ENCODE peak calls at places on chromosomes 2 and 18, in ten cellular contexts. Q is stomach, Y is GM12878, J is K562, O is SK-N-SH, P is ovary, F is suprapubic skin, L is transverse colon, I is tibial nerve, K is HepG2. T is an unnamed sample. For H3K27me3 and H3K4me1, the result is how much of the 10 kb centered on the place peaks cover.

GRCh38 chr18:30982285-30982992 is 60.1 kb downstream of the DSC3 start:
- DNase-seq in I (no peak), P (no peak), Q (no peak), Y (no peak), K (no peak), F (no peak), O (no peak), J (no peak), L (peak), T (no peak)

GRCh38 chr2:199988176-199988575 is 32.8 kb downstream of the MAIP1 start:
- DNase-seq in J (peak), F (no peak), Y (no peak), O (no peak), L (no peak), K (no peak), I (no peak), Q (no peak), P (no peak), T (no peak)

GRCh38 chr18:56995579-56996194 is 151.2 kb upstream of the BOD1L2 start:
- DNase-seq in P (no peak), O (peak), I (no peak), Q (no peak), J (no peak), L (no peak), F (no peak), K (no peak), Y (no peak), T (no peak)

GRCh38 chr2:124254621-124255020 is 229.5 kb downstream of the CNTNAP5 start:
- DNase-seq in P (no peak), J (no peak), Q (no peak), L (no peak), K (no peak), I (no peak), F (no peak), Y (no peak), O (no peak), T (no peak)

GRCh38 chr2:149573760-149574159 is 13.8 kb downstream of the MMADHC start:
- DNase-seq in P (no peak), J (no peak), K (no peak), F (no peak), I (no peak), O (no peak), L (no peak), Q (no peak), Y (no peak), T (no peak)

GRCh38 chr2:84846041-84846663 is 34.7 kb downstream of the TRABD2A start:
- DNase-seq in I (no peak), Y (no peak), K (no peak), L (no peak), O (no peak), Q (no peak), P (no peak), J (no peak), F (no peak), T (no peak)

GRCh38 chr2:238851751-238852150 is 3.9 kb downstream of the TWIST2 start:
- DNase-seq in O (no peak), K (no peak), Y (no peak), J (no peak), F (no peak), I (no peak), L (no peak), Q (no peak), P (no peak), T (no peak)

GRCh38 chr2:127047054-127047453 is 59.9 kb downstream of the BIN1 start:
- DNase-seq in L (no peak), O (peak), I (no peak), F (peak), K (no peak), Y (no peak), J (no peak), P (peak), Q (peak), T (peak)

GRCh38 chr2:174003635-174004310 is 38.6 kb upstream of the SP3 start:
- DNase-seq in F (no peak), P (no peak), Q (peak), K (peak), I (no peak), O (no peak), Y (no peak), J (peak), L (no peak), T (no peak)

GRCh38 chr2:240211598-240212424 is 71.4 kb upstream of the OTOS start:
- DNase-seq in Q (no peak), J (no peak), Y (no peak), I (no peak), P (no peak), F (peak), O (no peak), L (no peak), K (no peak), T (peak)

GRCh38 chr2:32783933-32784332 is 156.1 kb downstream of the TTC27 start:
- DNase-seq in J (no peak), K (no peak), Y (no peak), P (no peak), L (no peak), Q (no peak), I (no peak), F (no peak), O (no peak), T (no peak)

GRCh38 chr2:30655660-30656059 is 151.6 kb downstream of the CAPN13 start:
- DNase-seq in L (no peak), F (no peak), O (no peak), J (no peak), P (no peak), Y (no peak), I (no peak), K (no peak), Q (no peak), T (no peak)

GRCh38 chr2:173401716-173402326 is 47.1 kb downstream of the CDCA7 start:
- DNase-seq in I (no peak), F (no peak), P (no peak), O (no peak), L (no peak), K (no peak), Y (no peak), Q (no peak), J (no peak), T (no peak)

GRCh38 chr2:144258154-144258553 is 261.8 kb downstream of the ZEB2 start:
- DNase-seq in P (no peak), O (no peak), F (no peak), Q (no peak), K (no peak), I (no peak), L (no peak), J (no peak), Y (no peak), T (no peak)

GRCh38 chr2:72150157-72150960 is 2.7 kb upstream of the CYP26B1 start:
- DNase-seq in Y (peak), F (peak), P (peak), I (peak), J (peak), O (peak), Q (peak), K (peak), L (peak), T (peak)

GRCh38 chr2:74441111-74441689 is 537 bp downstream of the RTKN start:
- DNase-seq in Y (no peak), O (no peak), P (no peak), Q (no peak), J (no peak), L (no peak), F (peak), I (no peak), K (no peak), T (no peak)

GRCh38 chr2:219442206-219443015 is 7.8 kb downstream of the SPEG start:
- DNase-seq in Q (no peak), L (no peak), F (peak), K (no peak), Y (no peak), J (no peak), O (no peak), I (no peak), P (peak), T (no peak)

GRCh38 chr2:219439518-219439917 is 4.9 kb downstream of the SPEG start:
- DNase-seq in I (no peak), L (no peak), F (no peak), Y (no peak), O (no peak), P (no peak), K (no peak), Q (no peak), J (no peak), T (no peak)

GRCh38 chr2:219438453-219438852 is 3.8 kb downstream of the SPEG start:
- DNase-seq in J (no peak), K (no peak), F (no peak), P (no peak), Q (no peak), I (no peak), L (no peak), Y (no peak), O (no peak), T (no peak)

GRCh38 chr2:219441451-219442205 is 7.0 kb downstream of the SPEG start:
- DNase-seq in L (peak), K (no peak), O (peak), Q (peak), F (peak), J (peak), I (no peak), Y (no peak), P (peak), T (peak)

GRCh38 chr2:219440388-219441256 is 6.0 kb downstream of the SPEG start:
- DNase-seq in P (no peak), J (no peak), I (no peak), F (no peak), Y (no peak), K (no peak), L (no peak), O (no peak), Q (no peak), T (no peak)
- H3K27me3 ChIP-seq in P (under half), J (under half), I (under half), F (half or more), Y (under half), K (under half), L (half or more), O (under half), Q (half or more), T (under half)

DNA sequence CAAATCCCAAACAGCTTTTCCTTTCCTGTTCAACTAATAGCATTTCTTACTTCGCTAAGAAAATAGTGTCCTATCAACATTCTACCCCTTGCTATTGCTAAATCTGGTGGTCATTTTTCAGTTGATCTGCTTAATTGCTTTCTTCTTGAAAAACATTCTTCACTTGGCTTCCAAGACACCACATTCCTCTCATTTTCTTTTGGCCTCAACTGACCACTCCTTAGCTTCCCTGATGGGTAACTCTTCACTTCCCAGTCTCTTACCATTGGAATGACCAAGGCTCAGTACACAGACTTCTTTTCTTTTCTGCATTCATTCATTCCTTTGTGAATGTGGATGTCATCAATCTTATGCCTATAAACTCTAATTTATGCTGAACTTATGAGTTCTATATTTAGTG is 230.8 kb upstream of the CDH2 start:
- DNase-seq in Y (no peak), J (no peak), P (no peak), L (no peak), Q (no peak), I (no peak), F (no peak), K (no peak), O (no peak), T (no peak)
- TF ChIP-seq EP300 in Y (no peak), J (no peak), P (no peak), L (no peak), Q (no peak), I (no peak), F (no peak), K (no peak), O (no peak), T (no peak)

GRCh38 chr2:219079417-219079816 is 18.7 kb upstream of the IHH start:
- DNase-seq in Q (peak), F (no peak), P (no peak), O (no peak), K (no peak), J (no peak), I (no peak), L (peak), Y (no peak), T (no peak)

GRCh38 chr2:219081701-219082331 is 21.1 kb upstream of the IHH start:
- DNase-seq in J (no peak), Q (no peak), L (peak), O (no peak), K (peak), P (no peak), F (no peak), Y (no peak), I (no peak), T (no peak)

GRCh38 chr2:219084791-219085190 is 24.1 kb upstream of the IHH start:
- DNase-seq in Y (no peak), K (no peak), O (no peak), F (no peak), P (no peak), J (no peak), I (no peak), L (no peak), Q (no peak), T (no peak)

GRCh38 chr2:219081096-219081495 is 20.4 kb upstream of the IHH start:
- DNase-seq in P (no peak), L (no peak), Y (no peak), F (no peak), J (no peak), O (no peak), Q (peak), K (peak), I (no peak), T (no peak)

DNA sequence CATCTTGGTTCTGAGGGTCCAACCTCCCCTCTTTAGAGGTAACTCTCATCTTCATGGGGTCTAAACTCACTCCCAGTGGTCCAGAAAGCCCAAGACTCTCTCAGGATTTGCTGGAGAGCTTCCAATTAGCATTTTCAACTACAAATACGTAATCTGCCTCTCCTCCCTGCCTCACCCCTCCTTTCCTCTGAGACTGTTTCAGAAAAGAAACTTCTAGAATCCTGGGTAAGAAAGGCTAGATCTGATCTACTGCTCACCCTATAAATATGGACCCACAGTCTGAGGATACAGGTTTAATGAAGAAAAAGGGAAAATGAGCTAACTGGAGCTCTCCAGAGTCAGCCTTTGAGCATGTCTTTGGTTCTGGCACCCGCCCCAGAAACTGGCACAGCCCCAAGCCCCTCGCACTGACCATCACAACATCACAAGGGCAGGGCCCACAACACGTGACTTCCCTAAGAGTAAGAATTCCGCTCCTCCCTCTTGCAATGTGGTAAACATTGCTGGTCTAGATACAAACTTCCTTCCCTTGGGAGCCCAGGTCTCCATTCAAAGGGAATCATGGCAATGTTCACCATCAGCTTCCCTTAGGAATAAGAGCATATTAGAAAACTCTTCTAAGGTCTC is 21.7 kb upstream of the IHH start:
- DNase-seq in J (no peak), F (no peak), K (no peak), Q (peak), I (no peak), P (no peak), O (no peak), L (peak), Y (no peak), T (no peak)
- H3K4me1 ChIP-seq in J (under half), F (under half), K (half or more), Q (under half), I (under half), P (under half), O (under half), L (under half), Y (under half), T (under half)

DNA sequence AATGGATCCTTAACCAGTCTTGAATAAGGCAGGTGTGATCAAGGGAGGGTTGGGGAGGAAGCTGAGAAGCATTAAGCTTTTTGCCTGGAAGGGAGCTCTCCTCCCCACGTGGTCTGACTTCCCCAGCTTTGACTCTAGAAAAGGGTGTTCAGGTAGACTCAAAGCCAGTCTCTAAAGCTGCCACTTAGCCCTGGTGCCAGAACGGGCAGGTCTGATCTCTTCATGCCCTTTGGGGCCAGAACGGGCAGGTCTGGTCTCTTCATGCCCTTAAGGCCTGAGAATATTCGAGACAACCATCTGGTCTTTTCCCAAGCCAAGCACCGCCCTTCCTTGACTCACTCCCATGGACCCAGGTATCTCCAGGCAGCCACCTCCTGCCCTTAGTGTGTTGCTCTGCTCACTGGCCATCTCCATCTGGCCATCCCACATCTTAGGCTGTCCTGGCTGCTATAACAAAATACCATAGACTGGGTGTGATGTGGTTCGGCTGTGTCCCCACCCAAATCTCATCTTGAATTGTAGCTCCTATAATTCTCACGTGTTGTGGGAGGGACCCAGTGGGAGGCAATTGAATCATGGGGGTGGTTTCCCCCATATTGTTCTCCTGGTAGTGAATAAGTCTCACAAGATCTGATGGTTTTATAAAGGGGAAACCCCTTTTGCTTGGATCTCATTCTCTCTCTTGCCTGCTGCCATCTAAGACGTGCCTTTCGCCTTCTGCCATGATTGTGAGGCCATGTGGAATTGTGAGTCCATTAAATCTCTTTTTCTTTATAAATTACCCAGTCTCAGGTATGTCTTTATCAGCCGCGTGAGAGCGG is 59.4 kb downstream of the SNORC start:
- DNase-seq in Y (no peak), Q (no peak), J (no peak), O (no peak), K (no peak), F (no peak), P (no peak), L (no peak), I (no peak), T (no peak)
- H3K27me3 ChIP-seq in Y (under half), Q (half or more), J (under half), O (under half), K (under half), F (under half), P (under half), L (under half), I (under half), T (half or more)

GRCh38 chr2:152236191-152236925 is 60.8 kb upstream of the STAM2 start:
- DNase-seq in J (no peak), F (no peak), Q (no peak), K (no peak), O (no peak), L (no peak), Y (no peak), I (no peak), P (no peak), T (no peak)
- TF ChIP-seq EP300 in J (no peak), F (no peak), Q (no peak), K (no peak), O (no peak), L (no peak), Y (no peak), I (no peak), P (no peak), T (no peak)

DNA sequence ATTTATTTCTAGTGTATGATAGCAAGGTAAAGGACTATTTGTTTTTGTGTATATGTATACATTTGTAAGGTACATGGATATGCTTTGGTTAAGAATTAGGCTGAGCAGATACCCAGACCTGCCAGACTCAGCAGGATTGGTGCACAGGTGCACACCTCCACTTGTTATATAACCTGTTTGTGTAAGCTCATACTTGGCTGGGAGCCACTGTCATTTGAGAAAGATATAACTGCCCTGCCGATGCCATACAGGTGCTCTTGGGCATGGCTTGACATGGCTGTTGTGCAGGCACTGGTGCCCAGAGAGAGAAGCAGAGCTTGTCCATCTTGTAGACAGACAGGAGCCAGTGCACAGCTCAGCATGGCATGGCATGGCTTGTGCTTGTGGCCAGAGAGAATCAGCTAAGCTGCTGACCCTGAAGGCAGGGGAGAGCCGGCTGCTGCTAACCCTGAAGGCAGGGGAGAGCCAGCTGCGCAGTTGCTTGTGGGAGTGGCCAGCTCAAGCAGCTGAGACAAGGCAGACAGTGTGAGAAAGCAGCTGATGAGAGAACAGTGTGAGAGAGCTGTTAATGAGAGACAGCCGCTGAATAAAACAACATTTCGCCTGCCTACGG is 136.5 kb downstream of the RNF144A start:
- DNase-seq in Q (no peak), O (peak), F (no peak), K (no peak), J (no peak), I (no peak), L (no peak), Y (no peak), P (no peak), T (peak)
- H3K4me1 ChIP-seq in Q (under half), O (under half), F (under half), K (under half), J (under half), I (under half), L (under half), Y (under half), P (under half), T (under half)

DNA sequence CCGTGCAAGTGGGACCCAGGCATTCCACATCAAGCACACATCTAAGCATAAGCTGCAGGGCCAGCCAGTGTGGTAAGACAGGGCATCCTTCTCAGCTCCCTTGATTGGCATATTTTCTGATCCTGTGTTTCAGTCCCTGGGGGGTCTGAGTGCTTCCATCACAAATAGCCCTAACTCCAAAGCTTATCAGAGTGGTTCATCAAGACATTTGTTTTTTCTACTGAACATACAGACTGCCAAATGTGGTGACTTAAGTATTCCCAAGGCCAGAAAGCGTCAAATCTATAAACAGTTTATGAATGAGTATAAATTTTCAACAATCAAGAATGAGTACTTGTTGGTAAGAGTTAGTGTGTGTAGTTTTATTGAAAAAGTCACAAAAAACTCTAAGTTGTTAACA is 18.8 kb downstream of the SPRED2 start:
- DNase-seq in Y (no peak), K (no peak), F (no peak), I (no peak), Q (no peak), J (no peak), O (no peak), L (no peak), P (no peak), T (no peak)
- H3K27me3 ChIP-seq in Y (under half), K (under half), F (under half), I (under half), Q (under half), J (under half), O (under half), L (under half), P (under half), T (under half)

GRCh38 chr2:204453730-204454167 is 91.5 kb upstream of the PARD3B start:
- DNase-seq in I (no peak), F (peak), K (no peak), P (peak), Q (peak), Y (no peak), O (peak), J (no peak), L (peak), T (peak)

GRCh38 chr2:204447722-204448121 is 97.6 kb upstream of the PARD3B start:
- DNase-seq in K (no peak), Q (no peak), I (no peak), P (no peak), L (no peak), Y (no peak), J (no peak), O (no peak), F (no peak), T (no peak)

GRCh38 chr2:204454672-204455380 is 90.4 kb upstream of the PARD3B start:
- DNase-seq in K (no peak), Q (no peak), I (no peak), P (no peak), Y (no peak), L (no peak), O (no peak), F (no peak), J (no peak), T (no peak)

GRCh38 chr2:204451766-204452165 is 93.5 kb upstream of the PARD3B start:
- DNase-seq in P (no peak), J (no peak), K (no peak), F (no peak), Y (no peak), I (no peak), O (no peak), Q (no peak), L (no peak), T (no peak)

GRCh38 chr2:204452464-204453023 is 92.7 kb upstream of the PARD3B start:
- DNase-seq in Q (no peak), L (peak), F (no peak), Y (no peak), I (peak), J (peak), O (no peak), P (peak), K (peak), T (peak)
- TF ChIP-seq EP300 in Q (no peak), L (no peak), F (no peak), Y (no peak), I (peak), J (no peak), O (no peak), P (no peak), K (no peak), T (no peak)